ENCODE peak calls at places on chromosomes 6 and 20, in six cellular contexts. Z, P, F, E, N and W are unnamed samples.

GRCh38 chr20:17797163-17797562 is 97.4 kb downstream of the BANF2 start:
- DNase-seq in Z (no peak), P (no peak), F (no peak), E (no peak), N (no peak), W (no peak)

GRCh38 chr6:154249499-154250298 is 106.9 kb downstream of the IPCEF1 start:
- DNase-seq in Z (no peak), P (no peak), F (no peak), E (no peak), N (peak; percentile 33), W (peak; percentile 21)

GRCh38 chr20:36865076-36865860 is 10.7 kb upstream of the TLDC2 start:
- DNase-seq in Z (no peak), P (no peak), F (no peak), E (no peak), N (no peak), W (no peak)

GRCh38 chr6:96194675-96195074 is 178.9 kb downstream of the FUT9 start:
- DNase-seq in Z (no peak), P (no peak), F (no peak), E (no peak), N (no peak), W (no peak)

GRCh38 chr20:42923348-42923918 is 266.3 kb downstream of the PTPRT start:
- DNase-seq in Z (no peak), P (no peak), F (no peak), E (no peak), N (no peak), W (no peak)

GRCh38 chr6:28816909-28817807 is 106.6 kb downstream of the TRIM27 start:
- DNase-seq in Z (peak; percentile 74), P (peak; percentile 75), F (no peak), E (peak; percentile 57), N (no peak), W (no peak)

GRCh38 chr20:49813305-49813974 is 812 bp downstream of the SLC9A8 start:
- DNase-seq in Z (no peak), P (no peak), F (no peak), E (no peak), N (no peak), W (no peak)

GRCh38 chr6:13354331-13355042 is 26.1 kb upstream of the TBC1D7 start:
- DNase-seq in Z (peak; percentile 93), P (no peak), F (no peak), E (no peak), N (no peak), W (no peak)

GRCh38 chr20:37945034-37945660 is 42.2 kb downstream of the VSTM2L start:
- DNase-seq in Z (no peak), P (no peak), F (no peak), E (no peak), N (no peak), W (no peak)

GRCh38 chr6:135085700-135086413 is 31.2 kb upstream of the HBS1L start:
- DNase-seq in Z (no peak), P (no peak), F (no peak), E (no peak), N (no peak), W (no peak)

GRCh38 chr6:99905209-99906106 is 88.6 kb downstream of the MCHR2 start:
- DNase-seq in Z (peak; percentile 36), P (peak; percentile 15), F (no peak), E (peak; percentile 26), N (no peak), W (no peak)

GRCh38 chr6:128827675-128828464 is 55.1 kb upstream of the LAMA2 start:
- DNase-seq in Z (peak; percentile 51), P (no peak), F (no peak), E (no peak), N (no peak), W (no peak)

GRCh38 chr20:1177680-1178079 is 7.1 kb downstream of the TMEM74B start:
- DNase-seq in Z (no peak), P (no peak), F (no peak), E (peak; percentile 47), N (no peak), W (no peak)

GRCh38 chr6:17914651-17915050 is 72.8 kb downstream of the KIF13A start:
- DNase-seq in Z (no peak), P (no peak), F (no peak), E (no peak), N (no peak), W (no peak)

GRCh38 chr6:37822851-37823682 is 3.5 kb downstream of the ZFAND3 start:
- DNase-seq in Z (peak; percentile 58), P (peak; percentile 69), F (peak; percentile 22), E (no peak), N (peak; percentile 27), W (no peak)

GRCh38 chr20:58150772-58151171 is 77.7 kb downstream of the ANKRD60 start:
- DNase-seq in Z (no peak), P (peak; percentile 67), F (no peak), E (no peak), N (no peak), W (peak; percentile 47)

GRCh38 chr6:168132531-168133184 is 53.6 kb upstream of the FRMD1 start:
- DNase-seq in Z (peak; percentile 82), P (peak; percentile 66), F (no peak), E (peak; percentile 73), N (no peak), W (peak; percentile 58)

GRCh38 chr20:24503352-24503931 is 34.0 kb downstream of the SYNDIG1 start:
- DNase-seq in Z (peak; percentile 63), P (peak; percentile 34), F (no peak), E (no peak), N (no peak), W (no peak)

GRCh38 chr20:63699466-63700198 is 3.2 kb downstream of the TNFRSF6B start:
- DNase-seq in Z (no peak), P (peak; percentile 37), F (no peak), E (peak; percentile 19), N (no peak), W (peak; percentile 65)

GRCh38 chr6:128336436-128337095 is 183.8 kb downstream of the PTPRK start:
- DNase-seq in Z (no peak), P (no peak), F (no peak), E (no peak), N (no peak), W (no peak)

GRCh38 chr6:29992792-29993191 is 50.5 kb downstream of the HLA-A start:
- DNase-seq in Z (peak; percentile 19), P (no peak), F (no peak), E (no peak), N (no peak), W (no peak)

GRCh38 chr20:20697325-20697845 is 15.1 kb downstream of the RALGAPA2 start:
- DNase-seq in Z (no peak), P (no peak), F (no peak), E (no peak), N (no peak), W (no peak)

GRCh38 chr20:63695419-63696310 is 787 bp upstream of the TNFRSF6B start:
- DNase-seq in Z (no peak), P (no peak), F (no peak), E (no peak), N (no peak), W (no peak)